ENCODE peak calls at places on chromosomes 3 and 15, in six cellular contexts. B, W, Z, I, G and U are unnamed samples.

GRCh38 chr15:67914537-67915373 is 74.9 kb upstream of the RNU6-1 start:
- DNase-seq in B (no peak), G (peak), Z (no peak), W (peak), I (no peak), U (peak)

GRCh38 chr15:52369030-52369429 is 73.4 kb upstream of the MYO5C start:
- DNase-seq in G (no peak), I (no peak), Z (no peak), W (no peak), B (no peak), U (no peak)

GRCh38 chr3:185282696-185283373 is 29.0 kb upstream of the EHHADH start:
- DNase-seq in I (peak), Z (peak), W (peak), G (peak), B (peak), U (peak)

GRCh38 chr3:194225988-194226663 is 90.2 kb downstream of the HES1 start:
- DNase-seq in B (no peak), W (no peak), I (no peak), Z (no peak), G (no peak), U (no peak)

GRCh38 chr3:94303897-94304296 is 241.0 kb downstream of the NSUN3 start:
- DNase-seq in W (no peak), B (no peak), G (no peak), I (no peak), Z (no peak), U (peak)

GRCh38 chr15:52415628-52416027 is 113.1 kb downstream of the MYO5A start:
- DNase-seq in W (no peak), I (no peak), Z (no peak), B (no peak), G (no peak), U (no peak)

GRCh38 chr3:18445421-18446066 is 20.4 kb upstream of the SATB1 start:
- DNase-seq in I (peak), Z (no peak), B (no peak), G (no peak), W (no peak), U (peak)

GRCh38 chr15:31303434-31304073 is 23.1 kb upstream of the KLF13 start:
- DNase-seq in B (no peak), W (peak), G (no peak), Z (no peak), I (no peak), U (no peak)

GRCh38 chr3:52126036-52126435 is 28.2 kb downstream of the POC1A start:
- DNase-seq in W (peak), G (no peak), Z (no peak), I (no peak), B (no peak), U (no peak)

GRCh38 chr15:63931556-63931955 is 97.8 kb upstream of the HERC1 start:
- DNase-seq in G (no peak), I (no peak), B (no peak), W (no peak), Z (no peak), U (no peak)